ENCODE peak calls at places on chromosomes 3 and 15, in ten cellular contexts. Z is heart right ventricle, K is cardiac muscle cell, W is fibroblast of the aortic adventitia, R is stomach, C is psoas muscle, O is choroid plexus epithelial cell, S is IMR-90, J is fibroblast of lung, U is kidney. X is an unnamed sample.

GRCh38 chr3:156749244-156749643 is 74.9 kb downstream of the TIPARP start:
- DNase-seq in Z (no peak), K (no peak), W (peak; percentile 31), R (no peak), C (no peak), O (peak; percentile 77), S (peak; percentile 64), J (peak; percentile 87), U (no peak), X (no peak)

GRCh38 chr3:192827208-192827607 is 90.4 kb downstream of the MB21D2 start:
- DNase-seq in Z (no peak), K (no peak), W (no peak), R (no peak), C (peak; percentile 49), O (no peak), S (no peak), J (no peak), U (no peak), X (peak; percentile 49)

GRCh38 chr3:11567516-11568467 is 75.9 kb downstream of the VGLL4 start:
- DNase-seq in Z (no peak), K (peak; percentile 77), W (peak; percentile 83), R (no peak), C (peak; percentile 85), O (peak; percentile 71), S (peak; percentile 84), J (peak; percentile 81), U (peak; percentile 65), X (peak; percentile 93)

GRCh38 chr3:161567962-161568361 is 71.4 kb downstream of the OTOL1 start:
- DNase-seq in Z (no peak), K (no peak), W (peak; percentile 45), R (no peak), C (no peak), O (no peak), S (no peak), J (peak; percentile 64), U (no peak), X (peak; percentile 95)

GRCh38 chr3:69197455-69197854 is 75.1 kb upstream of the LMOD3 start:
- DNase-seq in Z (no peak), K (no peak), W (no peak), R (no peak), C (no peak), O (no peak), S (no peak), J (no peak), U (no peak), X (no peak)

GRCh38 chr3:21920431-21920830 is 169.4 kb upstream of the ZNF385D start:
- DNase-seq in Z (no peak), K (peak; percentile 87), W (peak; percentile 71), R (no peak), C (no peak), O (peak; percentile 92), S (peak; percentile 94), J (peak; percentile 85), U (no peak), X (peak; percentile 65)

GRCh38 chr3:165946360-165946759 is 109.1 kb upstream of the BCHE start:
- DNase-seq in Z (no peak), K (no peak), W (no peak), R (no peak), C (no peak), O (no peak), S (no peak), J (no peak), U (no peak), X (no peak)

GRCh38 chr3:124890573-124891190 is 3.5 kb upstream of the ITGB5 start:
- DNase-seq in Z (no peak), K (no peak), W (no peak), R (no peak), C (no peak), O (no peak), S (no peak), J (no peak), U (no peak), X (no peak)

GRCh38 chr3:107846282-107846852 is 244.5 kb downstream of the CD47 start:
- DNase-seq in Z (peak; percentile 70), K (peak; percentile 81), W (peak; percentile 73), R (peak; percentile 82), C (peak; percentile 64), O (peak; percentile 84), S (peak; percentile 64), J (peak; percentile 65), U (peak; percentile 82), X (peak; percentile 69)

GRCh38 chr15:42456971-42457370 is 34.0 kb downstream of the ZNF106 start:
- DNase-seq in Z (no peak), K (peak; percentile 45), W (peak; percentile 43), R (no peak), C (no peak), O (peak; percentile 41), S (no peak), J (peak; percentile 39), U (no peak), X (peak; percentile 73)
- H3K4me3 ChIP-seq in Z (peak overlapping the region; percentile 49), K (no peak overlapping the region), W (peak overlapping the region; percentile 67), R (peak overlapping the region; percentile 25), C (peak overlapping the region; percentile 61), O (peak overlapping the region; percentile 55), S (no peak overlapping the region), J (peak overlapping the region; percentile 64), U (no peak overlapping the region), X (peak overlapping the region; percentile 34)

DNA sequence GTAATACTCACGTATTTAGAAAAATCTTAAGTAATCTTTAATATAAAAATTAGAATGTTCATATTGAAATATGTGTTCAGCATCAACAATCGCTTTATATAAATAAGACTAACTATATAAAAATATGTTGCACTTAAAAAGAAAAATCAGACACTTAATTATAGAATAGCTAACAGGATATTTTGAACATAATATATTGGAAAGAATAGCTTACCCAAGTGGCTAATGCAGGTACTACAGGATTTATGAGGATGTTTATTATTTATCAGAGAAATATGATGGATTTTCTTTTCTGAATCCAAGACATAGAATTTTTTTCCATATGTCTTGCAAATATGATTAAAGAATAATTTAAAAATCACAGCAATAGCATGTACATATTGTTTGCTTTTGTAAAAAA is 567.9 kb upstream of the GBE1 start:
- DNase-seq in Z (no peak), K (no peak), W (no peak), R (no peak), C (no peak), O (peak; percentile 26), S (no peak), J (no peak), U (no peak), X (no peak)
- TF ChIP-seq CTCF in Z (peak; percentile 43), K (peak; percentile 14), W (peak; percentile 43), R (no peak), C (peak; percentile 37), O (peak; percentile 49), S (no peak), J (no peak), U (no peak), X (peak; percentile 24)

GRCh38 chr3:113495035-113495434 is 19.9 kb downstream of the SPICE1 start:
- DNase-seq in Z (no peak), K (peak; percentile 50), W (peak; percentile 61), R (no peak), C (no peak), O (peak; percentile 75), S (peak; percentile 44), J (peak; percentile 58), U (no peak), X (peak; percentile 42)
- H3K4me3 ChIP-seq in Z (no peak overlapping the region), K (no peak overlapping the region), W (no peak overlapping the region), R (no peak overlapping the region), C (no peak overlapping the region), O (no peak overlapping the region), S (no peak overlapping the region), J (no peak overlapping the region), U (no peak overlapping the region), X (no peak overlapping the region)

DNA sequence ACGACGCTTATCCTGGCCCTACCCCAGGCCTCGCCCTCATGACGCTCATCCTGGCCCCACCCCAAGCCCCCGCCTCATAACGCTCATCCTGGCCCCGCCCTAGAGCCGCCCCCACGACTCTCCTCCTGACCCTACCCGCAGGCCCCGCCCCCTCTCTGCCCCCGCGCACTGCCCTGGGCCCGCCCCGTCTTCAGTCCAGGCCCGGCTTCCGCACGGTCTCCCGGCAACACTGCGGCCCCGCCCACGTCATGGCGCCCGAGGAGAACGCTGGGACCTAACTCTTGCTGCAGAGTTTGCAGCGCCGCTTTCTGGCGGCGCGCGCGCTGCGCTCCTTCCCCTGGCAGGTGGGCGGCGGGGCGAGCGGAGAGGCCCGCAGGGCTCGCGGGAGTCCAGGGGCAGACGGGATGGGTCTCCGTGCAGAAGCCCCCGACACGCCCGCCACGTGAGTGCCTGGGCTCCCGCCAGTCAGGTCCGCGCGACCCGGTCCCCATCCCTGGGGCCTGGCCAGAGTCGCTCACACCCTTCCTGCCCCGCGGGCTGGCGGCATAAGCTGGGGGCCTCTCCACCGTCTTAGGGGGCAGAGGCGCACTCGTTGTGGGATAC is 52.5 kb upstream of the ROPN1B start:
- DNase-seq in Z (peak; percentile 99), K (peak; percentile 96), W (peak; percentile 90), R (peak; percentile 99), C (no peak), O (peak; percentile 97), S (peak; percentile 91), J (peak; percentile 96), U (no peak), X (peak; percentile 88)
- TF ChIP-seq CTCF in Z (peak; percentile 32), K (peak; percentile 39), W (no peak), R (no peak), C (no peak), O (peak; percentile 46), S (peak; percentile 47), J (no peak), U (peak; percentile 28), X (no peak)

DNA sequence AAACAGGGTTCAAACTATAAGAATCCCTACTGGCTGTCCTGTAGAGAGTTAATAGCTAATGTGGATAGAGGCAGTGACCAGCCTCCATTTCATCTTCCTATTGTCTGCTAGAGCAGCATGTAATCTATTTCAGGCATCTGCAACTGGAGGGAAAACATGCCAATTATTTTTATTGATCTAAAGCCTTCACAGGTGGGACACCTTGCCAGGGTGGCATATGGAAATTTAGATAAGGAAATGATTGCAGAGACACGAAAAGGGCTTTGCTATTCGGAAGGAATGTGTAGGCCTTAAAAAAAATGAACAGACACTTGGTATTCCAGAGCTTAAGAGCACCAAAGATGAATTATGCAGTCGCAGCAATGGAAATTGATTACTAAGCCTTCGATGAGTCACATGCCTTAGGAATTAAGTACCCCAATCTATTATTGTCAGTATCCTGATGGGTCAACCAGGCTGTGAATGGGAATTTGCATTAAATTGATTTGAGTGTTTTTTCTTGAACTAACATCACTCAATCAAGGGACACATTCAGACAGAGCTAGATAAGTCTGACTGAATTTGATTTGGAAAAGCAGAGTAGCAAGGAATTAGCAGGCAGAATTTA is 454.7 kb downstream of the SQOR start:
- DNase-seq in Z (no peak), K (no peak), W (no peak), R (no peak), C (no peak), O (no peak), S (no peak), J (no peak), U (no peak), X (no peak)
- H3K4me3 ChIP-seq in Z (no peak overlapping the region), K (no peak overlapping the region), W (no peak overlapping the region), R (no peak overlapping the region), C (no peak overlapping the region), O (no peak overlapping the region), S (no peak overlapping the region), J (no peak overlapping the region), U (no peak overlapping the region), X (no peak overlapping the region)

X was measured in fibroblast of mammary gland.